ENCODE peak calls at places on chromosomes 6 and 20, in four cellular contexts. W is HCT116, A is SK-N-SH, Y is K562. F is an unnamed sample.

GRCh38 chr6:104908031-104908430 is 48.3 kb upstream of the HACE1 start:
- DNase-seq in A (no peak), W (no peak), Y (no peak), F (no peak)

GRCh38 chr6:15296735-15297134 is 50.9 kb downstream of the JARID2 start:
- DNase-seq in W (no peak), A (no peak), Y (peak; percentile 79), F (no peak)

GRCh38 chr20:33415948-33416347 is 14.6 kb upstream of the CDK5RAP1 start:
- DNase-seq in Y (peak; percentile 63), W (no peak), A (peak; percentile 66), F (peak; percentile 40)

GRCh38 chr6:24766685-24767462 is 7.9 kb upstream of the GMNN start:
- DNase-seq in Y (no peak), W (no peak), A (peak; percentile 36), F (peak; percentile 50)

GRCh38 chr20:39954585-39954984 is 734.5 kb downstream of the MAFB start:
- DNase-seq in Y (no peak), A (no peak), W (no peak), F (no peak)

GRCh38 chr6:20830576-20830975 is 296.3 kb downstream of the CDKAL1 start:
- DNase-seq in W (no peak), A (no peak), Y (no peak), F (no peak)

GRCh38 chr20:11368965-11369711 is 548.6 kb upstream of the BTBD3 start:
- DNase-seq in A (no peak), W (no peak), Y (no peak), F (no peak)

GRCh38 chr20:31836853-31837608 is 8.4 kb downstream of the FOXS1 start:
- DNase-seq in W (no peak), Y (no peak), A (peak; percentile 84), F (no peak)

GRCh38 chr6:31575335-31575901 is at the start of gene TNF:
- DNase-seq in A (no peak), Y (no peak), W (no peak), F (peak; percentile 68)

GRCh38 chr6:152232494-152233151 is 404.5 kb downstream of the SYNE1 start:
- DNase-seq in A (peak; percentile 28), Y (peak; percentile 55), W (no peak), F (no peak)

GRCh38 chr6:55568779-55569439 is 10.1 kb downstream of the HMGCLL1 start:
- DNase-seq in W (no peak), A (no peak), Y (no peak), F (no peak)

GRCh38 chr20:20820104-20820503 is 107.7 kb upstream of the RALGAPA2 start:
- DNase-seq in A (peak; percentile 47), W (peak; percentile 34), Y (peak; percentile 41), F (peak; percentile 74)

GRCh38 chr6:155523821-155524238 is 68.2 kb upstream of the NOX3 start:
- DNase-seq in W (no peak), A (no peak), Y (no peak), F (no peak)

GRCh38 chr6:12288844-12289654 is 1.1 kb upstream of the EDN1 start:
- DNase-seq in A (peak; percentile 75), W (peak; percentile 62), Y (peak; percentile 68), F (no peak)

GRCh38 chr6:155234687-155235543 is 28.9 kb upstream of the CLDN20 start:
- DNase-seq in Y (no peak), A (no peak), W (no peak), F (no peak)

GRCh38 chr6:151679081-151679480 is 128.4 kb upstream of the ESR1 start:
- DNase-seq in A (no peak), Y (peak; percentile 22), W (no peak), F (no peak)

GRCh38 chr6:79546186-79546585 is 9.0 kb upstream of the LCA5 start:
- DNase-seq in Y (no peak), A (no peak), W (no peak), F (no peak)

GRCh38 chr20:58372836-58373235 is 16.2 kb upstream of the VAPB start:
- DNase-seq in W (no peak), Y (no peak), A (no peak), F (no peak)

GRCh38 chr20:25739615-25740320 is 43.1 kb upstream of the ZNF337 start:
- DNase-seq in Y (no peak), W (no peak), A (no peak), F (no peak)

GRCh38 chr6:169960003-169960344 is 208.6 kb downstream of the ERMARD start:
- DNase-seq in W (no peak), A (peak; percentile 37), Y (no peak), F (no peak)

GRCh38 chr6:169960891-169961611 is 209.6 kb downstream of the ERMARD start:
- DNase-seq in W (no peak), A (peak; percentile 24), Y (no peak), F (no peak)

GRCh38 chr6:169961772-169962561 is 210.5 kb downstream of the ERMARD start:
- DNase-seq in W (no peak), Y (no peak), A (peak; percentile 32), F (no peak)

GRCh38 chr6:169959129-169960002 is 207.9 kb downstream of the ERMARD start:
- DNase-seq in A (peak; percentile 32), W (no peak), Y (peak; percentile 14), F (no peak)

GRCh38 chr6:169960531-169960890 is 209.1 kb downstream of the ERMARD start:
- DNase-seq in A (peak; percentile 33), W (no peak), Y (no peak), F (no peak)
- TF ChIP-seq JUND in A (no peak), W (no peak), Y (no peak), F (no peak)

DNA sequence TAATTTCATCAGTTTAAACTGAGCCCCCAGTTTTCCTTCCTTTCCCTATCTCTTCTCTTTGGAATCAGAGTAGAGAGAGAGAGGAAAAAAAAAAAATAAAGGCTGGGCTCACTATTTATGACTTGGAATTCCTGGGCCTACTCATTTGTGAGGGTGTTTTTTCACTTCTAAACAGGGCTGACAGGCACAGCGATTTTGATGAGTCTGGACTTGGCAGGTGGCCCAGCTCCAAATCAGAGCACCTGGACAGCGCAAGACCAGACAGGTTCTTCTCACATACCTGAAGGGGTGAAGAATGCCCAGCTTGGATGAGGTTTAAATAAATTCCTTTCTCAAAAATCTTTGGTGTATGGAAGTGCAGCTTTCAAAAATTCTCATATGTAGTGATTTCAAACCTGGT is 122.2 kb downstream of the KIF13A start:
- DNase-seq in W (peak; percentile 58), A (no peak), Y (no peak), F (no peak)
- TF ChIP-seq JUND in W (no peak), A (no peak), Y (no peak), F (no peak)

GRCh38 chr6:131597448-131597847 is 24.4 kb downstream of the ARG1 start:
- DNase-seq in Y (no peak), W (no peak), A (peak; percentile 3), F (peak; percentile 20)

GRCh38 chr6:131600696-131601095 is 27.3 kb downstream of the MED23 start:
- DNase-seq in W (no peak), A (no peak), Y (no peak), F (no peak)

GRCh38 chr6:131602913-131603312 is 25.1 kb downstream of the MED23 start:
- DNase-seq in A (no peak), Y (no peak), W (no peak), F (no peak)
- TF ChIP-seq JUND in A (peak; percentile 32), Y (no peak), W (no peak), F (no peak)

DNA sequence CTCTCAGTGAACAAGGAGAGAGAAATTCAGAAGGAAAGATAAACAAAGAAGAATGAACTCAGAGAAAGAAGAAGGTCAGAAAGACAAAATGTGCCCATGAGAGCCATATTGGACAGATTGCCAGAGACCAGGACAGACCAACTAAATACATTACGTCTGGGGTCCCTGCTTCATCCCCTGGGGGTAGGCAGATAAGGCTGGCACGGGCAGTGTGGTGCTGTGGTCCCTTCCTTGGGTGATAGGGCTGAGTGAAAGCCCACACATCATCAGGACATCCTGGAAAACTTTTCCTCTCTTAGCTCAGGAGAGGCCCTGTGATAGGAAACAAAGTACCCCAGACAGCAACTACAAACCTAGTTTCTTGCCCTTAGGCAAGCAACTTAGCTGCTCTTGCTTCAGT is 13.2 kb upstream of the ARMC12 start:
- DNase-seq in W (no peak), Y (no peak), A (peak; percentile 40), F (no peak)
- TF ChIP-seq JUND in W (no peak), Y (no peak), A (no peak), F (no peak)

DNA sequence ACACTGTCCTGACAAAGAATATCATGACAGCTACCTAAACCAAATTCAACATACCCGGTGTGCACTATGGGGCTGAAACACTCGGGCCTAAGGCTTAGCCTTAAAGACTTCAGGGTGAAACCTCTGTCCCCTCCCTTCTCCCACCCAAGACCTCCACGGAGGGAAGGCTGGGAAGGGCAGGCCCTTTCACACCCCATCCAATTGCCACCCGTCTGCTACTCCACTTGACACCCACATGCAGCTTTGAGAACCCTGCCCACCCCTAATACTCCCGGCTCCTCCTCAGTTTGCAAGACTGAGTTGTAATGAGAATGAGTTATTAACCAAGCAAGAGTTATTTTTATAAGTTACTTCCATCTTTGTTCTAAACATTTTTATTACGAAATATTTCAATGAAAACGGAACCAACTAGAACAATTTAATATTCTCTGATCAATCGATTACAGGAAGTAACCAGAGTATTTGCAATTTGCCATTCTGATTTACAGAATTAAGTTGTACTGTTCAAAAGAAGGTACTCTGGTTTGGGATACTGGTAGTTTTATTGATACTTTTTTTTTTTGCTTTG is 3.7 kb downstream of the TAF4 start:
- DNase-seq in A (no peak), Y (no peak), W (no peak), F (no peak)
- TF ChIP-seq JUND in A (no peak), Y (no peak), W (no peak), F (no peak)

GRCh38 chr6:43434001-43434400 is 6.7 kb downstream of the ABCC10 start:
- DNase-seq in Y (no peak), W (no peak), A (no peak), F (no peak)
- TF ChIP-seq JUND in Y (no peak), W (no peak), A (no peak), F (no peak)

DNA sequence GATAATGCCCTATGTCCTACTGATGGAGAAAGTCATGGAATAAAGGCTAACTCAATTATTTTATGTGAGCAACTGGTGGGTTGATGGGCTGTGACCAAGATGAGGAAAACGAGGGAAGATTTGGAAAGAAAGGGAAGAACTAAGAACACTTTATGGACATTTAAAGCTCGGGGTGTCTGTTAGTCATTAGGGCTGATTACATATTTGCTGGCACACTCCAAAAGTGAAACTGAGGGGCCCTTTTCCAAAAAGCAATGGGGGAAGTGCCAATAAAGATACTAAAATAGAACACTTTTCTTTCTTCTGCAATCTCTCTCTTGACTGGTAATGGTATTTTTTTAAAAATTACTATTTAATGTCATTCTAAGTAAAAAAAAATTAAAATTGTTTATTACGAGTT is 439.6 kb downstream of the PLCB1 start:
- DNase-seq in Y (no peak), A (no peak), W (no peak), F (no peak)
- TF ChIP-seq JUND in Y (no peak), A (no peak), W (no peak), F (no peak)